ENCODE peak calls at places on chromosomes 16 and 17, in five cellular contexts. One of them, this sample, is unnamed.

GRCh38 chr17:44030482-44030881 is 15.7 kb upstream of the TMEM101 start:
- DNase-seq in right atrium auricular region: no peak
- DNase-seq in prostate gland: no peak
- DNase-seq in MM.1S: no peak
- DNase-seq in H9: no peak
- DNase-seq in this sample: no peak

GRCh38 chr17:77366558-77367245 is 225.9 kb downstream of the SEC14L1 start:
- DNase-seq in right atrium auricular region: no peak
- DNase-seq in prostate gland: no peak
- DNase-seq in MM.1S: peak; percentile 83
- DNase-seq in H9: no peak
- DNase-seq in this sample: no peak

GRCh38 chr16:53518550-53519416 is 15.8 kb upstream of the AKTIP start:
- DNase-seq in right atrium auricular region: peak; percentile 80
- DNase-seq in prostate gland: no peak
- DNase-seq in MM.1S: peak; percentile 96
- DNase-seq in H9: no peak
- DNase-seq in this sample: no peak

GRCh38 chr17:40779181-40779909 is 3.0 kb downstream of the KRT27 start:
- DNase-seq in right atrium auricular region: no peak
- DNase-seq in prostate gland: no peak
- DNase-seq in MM.1S: no peak
- DNase-seq in H9: peak; percentile 56
- DNase-seq in this sample: peak; percentile 80

GRCh38 chr16:21222495-21223337 is 10.8 kb upstream of the ANKS4B start:
- DNase-seq in right atrium auricular region: no peak
- DNase-seq in prostate gland: no peak
- DNase-seq in MM.1S: no peak
- DNase-seq in H9: no peak
- DNase-seq in this sample: no peak

GRCh38 chr17:12624221-12624620 is 41.5 kb upstream of the MYOCD start:
- DNase-seq in right atrium auricular region: no peak
- DNase-seq in prostate gland: no peak
- DNase-seq in MM.1S: no peak
- DNase-seq in H9: no peak
- DNase-seq in this sample: no peak

GRCh38 chr16:19005561-19006445 is 22.1 kb downstream of the TMC7 start:
- DNase-seq in right atrium auricular region: no peak
- DNase-seq in prostate gland: no peak
- DNase-seq in MM.1S: no peak
- DNase-seq in H9: peak; percentile 46
- DNase-seq in this sample: no peak

GRCh38 chr17:56598471-56598870 is 5.0 kb downstream of the NOG start:
- DNase-seq in right atrium auricular region: no peak
- DNase-seq in prostate gland: no peak
- DNase-seq in MM.1S: no peak
- DNase-seq in H9: no peak
- DNase-seq in this sample: no peak

GRCh38 chr16:55189179-55189578 is 134.8 kb upstream of the IRX6 start:
- DNase-seq in right atrium auricular region: no peak
- DNase-seq in prostate gland: no peak
- DNase-seq in MM.1S: no peak
- DNase-seq in H9: no peak
- DNase-seq in this sample: no peak

GRCh38 chr16:78955206-78955605 is 645.3 kb downstream of the MAF start:
- DNase-seq in right atrium auricular region: no peak
- DNase-seq in prostate gland: no peak
- DNase-seq in MM.1S: peak; percentile 9
- DNase-seq in H9: no peak
- DNase-seq in this sample: no peak

GRCh38 chr16:6684076-6684673 is 648.5 kb upstream of the RBFOX1 start:
- DNase-seq in right atrium auricular region: no peak
- DNase-seq in prostate gland: peak; percentile 10
- DNase-seq in MM.1S: no peak
- DNase-seq in H9: no peak
- DNase-seq in this sample: no peak

GRCh38 chr16:63922563-63922962 is 1199.3 kb downstream of the CDH11 start:
- DNase-seq in right atrium auricular region: no peak
- DNase-seq in prostate gland: no peak
- DNase-seq in MM.1S: no peak
- DNase-seq in H9: no peak
- DNase-seq in this sample: no peak

GRCh38 chr17:78357177-78357586 is 2.7 kb downstream of the SOCS3 start:
- DNase-seq in right atrium auricular region: no peak
- DNase-seq in prostate gland: no peak
- DNase-seq in MM.1S: no peak
- DNase-seq in H9: peak; percentile 56
- DNase-seq in this sample: peak; percentile 66

GRCh38 chr16:68732741-68733399 is 4.2 kb upstream of the CDH1 start:
- DNase-seq in right atrium auricular region: no peak
- DNase-seq in prostate gland: no peak
- DNase-seq in MM.1S: no peak
- DNase-seq in H9: no peak
- DNase-seq in this sample: no peak

GRCh38 chr17:65332375-65332774 is 195.2 kb downstream of the RGS9 start:
- DNase-seq in right atrium auricular region: no peak
- DNase-seq in prostate gland: no peak
- DNase-seq in MM.1S: no peak
- DNase-seq in H9: no peak
- DNase-seq in this sample: no peak

GRCh38 chr17:4931974-4932373 is at the start of gene GP1BA:
- DNase-seq in right atrium auricular region: no peak
- DNase-seq in prostate gland: no peak
- DNase-seq in MM.1S: no peak
- DNase-seq in H9: no peak
- DNase-seq in this sample: no peak

GRCh38 chr17:77769762-77770161 is 188.7 kb upstream of the TNRC6C start:
- DNase-seq in right atrium auricular region: no peak
- DNase-seq in prostate gland: no peak
- DNase-seq in MM.1S: no peak
- DNase-seq in H9: no peak
- DNase-seq in this sample: no peak

GRCh38 chr17:47720754-47721533 is 12.1 kb upstream of the TBX21 start:
- DNase-seq in right atrium auricular region: no peak
- DNase-seq in prostate gland: peak; percentile 14
- DNase-seq in MM.1S: no peak
- DNase-seq in H9: peak; percentile 74
- DNase-seq in this sample: no peak

GRCh38 chr16:15993946-15994665 is 44.7 kb downstream of the ABCC1 start:
- DNase-seq in right atrium auricular region: peak; percentile 77
- DNase-seq in prostate gland: no peak
- DNase-seq in MM.1S: no peak
- DNase-seq in H9: no peak
- DNase-seq in this sample: no peak

GRCh38 chr17:33522623-33523022 is 229.5 kb upstream of the ASIC2 start:
- DNase-seq in right atrium auricular region: no peak
- DNase-seq in prostate gland: no peak
- DNase-seq in MM.1S: no peak
- DNase-seq in H9: peak; percentile 71
- DNase-seq in this sample: no peak

GRCh38 chr17:33523577-33523981 is 230.5 kb upstream of the ASIC2 start:
- DNase-seq in right atrium auricular region: no peak
- DNase-seq in prostate gland: no peak
- DNase-seq in MM.1S: no peak
- DNase-seq in H9: no peak
- DNase-seq in this sample: no peak

GRCh38 chr17:33526753-33527152 is 233.7 kb upstream of the ASIC2 start:
- DNase-seq in right atrium auricular region: no peak
- DNase-seq in prostate gland: no peak
- DNase-seq in MM.1S: no peak
- DNase-seq in H9: no peak
- DNase-seq in this sample: no peak

GRCh38 chr17:33531311-33531710 is 238.2 kb upstream of the ASIC2 start:
- DNase-seq in right atrium auricular region: no peak
- DNase-seq in prostate gland: no peak
- DNase-seq in MM.1S: no peak
- DNase-seq in H9: no peak
- DNase-seq in this sample: no peak

DNA sequence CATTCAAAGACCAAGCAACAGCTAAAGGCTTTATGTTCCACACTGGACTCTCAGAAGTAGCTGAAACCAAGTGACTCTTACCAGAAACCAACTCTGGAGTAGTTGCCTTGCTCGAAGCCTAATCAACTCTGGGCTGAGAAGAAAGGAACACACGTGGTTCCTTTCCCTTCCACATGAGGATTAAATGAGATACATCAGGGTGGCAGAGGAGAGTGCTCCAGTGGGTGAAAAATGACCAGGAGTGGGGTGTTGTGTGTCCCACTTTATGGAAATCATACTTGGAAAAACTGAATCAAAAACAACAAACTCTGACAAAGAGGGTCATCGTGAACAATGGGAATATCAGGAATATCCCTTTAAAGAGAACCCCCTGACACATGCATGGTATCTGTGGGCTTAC is 234.2 kb upstream of the ASIC2 start:
- DNase-seq in right atrium auricular region: no peak
- DNase-seq in prostate gland: no peak
- DNase-seq in MM.1S: no peak
- DNase-seq in H9: no peak
- DNase-seq in this sample: no peak
- H3K27ac ChIP-seq in right atrium auricular region: no peak overlapping the region
- H3K27ac ChIP-seq in prostate gland: no peak overlapping the region
- H3K27ac ChIP-seq in MM.1S: no peak overlapping the region
- H3K27ac ChIP-seq in H9: no peak overlapping the region
- H3K27ac ChIP-seq in this sample: no peak overlapping the region

GRCh38 chr16:74031551-74031950 is 265.1 kb upstream of the PSMD7 start:
- DNase-seq in right atrium auricular region: no peak
- DNase-seq in prostate gland: no peak
- DNase-seq in MM.1S: no peak
- DNase-seq in H9: no peak
- DNase-seq in this sample: no peak

GRCh38 chr16:74024997-74025396 is 271.6 kb upstream of the PSMD7 start:
- DNase-seq in right atrium auricular region: no peak
- DNase-seq in prostate gland: no peak
- DNase-seq in MM.1S: no peak
- DNase-seq in H9: no peak
- DNase-seq in this sample: no peak

GRCh38 chr16:74026373-74027281 is 270.0 kb upstream of the PSMD7 start:
- DNase-seq in right atrium auricular region: no peak
- DNase-seq in prostate gland: no peak
- DNase-seq in MM.1S: no peak
- DNase-seq in H9: peak; percentile 71
- DNase-seq in this sample: no peak

GRCh38 chr16:74030000-74030399 is 266.6 kb upstream of the PSMD7 start:
- DNase-seq in right atrium auricular region: no peak
- DNase-seq in prostate gland: no peak
- DNase-seq in MM.1S: no peak
- DNase-seq in H9: no peak
- DNase-seq in this sample: no peak

GRCh38 chr16:74029122-74029805 is 267.4 kb upstream of the PSMD7 start:
- DNase-seq in right atrium auricular region: no peak
- DNase-seq in prostate gland: no peak
- DNase-seq in MM.1S: no peak
- DNase-seq in H9: no peak
- DNase-seq in this sample: no peak
- H3K4me1 ChIP-seq in right atrium auricular region: no peaks in the 10 kb centered on the region
- H3K4me1 ChIP-seq in prostate gland: no peaks in the 10 kb centered on the region
- H3K4me1 ChIP-seq in MM.1S: no peaks in the 10 kb centered on the region
- H3K4me1 ChIP-seq in H9: peaks cover 21% of the 10 kb centered on the region
- H3K4me1 ChIP-seq in this sample: no peaks in the 10 kb centered on the region

GRCh38 chr16:74034862-74035261 is 261.8 kb upstream of the PSMD7 start:
- DNase-seq in right atrium auricular region: no peak
- DNase-seq in prostate gland: no peak
- DNase-seq in MM.1S: no peak
- DNase-seq in H9: no peak
- DNase-seq in this sample: no peak

DNA sequence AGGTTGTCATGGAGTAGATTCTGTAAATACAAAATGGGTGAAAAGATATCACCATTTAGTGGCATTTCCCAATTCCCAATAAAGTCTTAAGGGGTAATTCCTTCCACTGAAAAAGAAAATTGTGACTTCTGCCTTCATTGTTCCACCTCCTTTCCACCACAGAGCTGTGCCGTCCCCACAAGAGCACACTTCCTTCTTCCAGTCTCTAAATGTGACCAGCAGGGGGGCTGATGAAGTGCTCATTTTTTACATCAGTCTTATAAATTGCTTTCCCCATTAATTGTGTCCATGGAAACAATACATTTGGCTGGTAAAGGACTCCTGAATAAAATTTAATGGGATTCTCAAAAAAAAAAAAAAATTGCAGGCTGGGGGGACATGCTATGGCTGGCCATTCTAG is 260.8 kb upstream of the PSMD7 start:
- DNase-seq in right atrium auricular region: no peak
- DNase-seq in prostate gland: no peak
- DNase-seq in MM.1S: no peak
- DNase-seq in H9: no peak
- DNase-seq in this sample: no peak
- TF ChIP-seq CTCF in right atrium auricular region: no peak
- TF ChIP-seq CTCF in prostate gland: no peak
- TF ChIP-seq CTCF in MM.1S: no peak
- TF ChIP-seq CTCF in H9: peak; percentile 52
- TF ChIP-seq CTCF in this sample: no peak

DNA sequence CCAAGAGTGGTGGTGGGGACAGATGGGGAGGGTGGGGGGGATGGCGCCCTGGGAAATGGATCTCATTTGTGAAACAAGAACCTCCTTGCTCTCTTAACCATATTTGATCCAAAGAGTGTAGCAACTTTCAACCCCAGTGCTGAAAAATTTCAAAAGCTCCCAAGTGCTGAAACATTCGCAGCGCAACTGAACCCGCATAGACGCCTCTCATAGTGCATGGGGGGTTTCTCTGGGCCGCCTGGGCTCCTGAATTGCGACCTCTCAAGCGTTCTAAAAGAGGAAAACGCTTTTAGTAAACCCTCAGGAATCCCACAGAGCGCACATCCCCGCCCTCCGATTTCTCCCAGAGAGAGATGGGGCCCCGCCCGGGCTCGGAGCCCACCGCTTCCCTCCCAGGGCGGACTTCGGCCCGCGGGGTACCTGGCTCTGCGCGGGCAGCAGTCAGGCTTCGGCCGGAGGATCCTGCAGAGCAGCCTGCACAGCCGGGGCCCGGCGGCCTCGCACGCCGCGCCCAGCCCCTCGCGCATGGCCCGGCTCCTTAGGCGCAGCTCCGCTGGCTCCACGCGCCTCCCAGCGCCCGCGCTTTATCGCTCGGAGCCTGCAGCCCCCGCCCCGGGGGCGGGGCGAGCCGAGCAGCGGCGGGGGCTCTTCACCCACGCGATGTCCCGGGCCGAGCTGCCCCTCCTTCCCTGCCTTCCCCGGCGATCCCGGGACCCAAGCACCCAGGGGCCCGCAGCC is 7.0 kb downstream of the NOS2 start:
- DNase-seq in right atrium auricular region: no peak
- DNase-seq in prostate gland: no peak
- DNase-seq in MM.1S: no peak
- DNase-seq in H9: peak; percentile 52
- DNase-seq in this sample: peak; percentile 24
- H3K27ac ChIP-seq in right atrium auricular region: no peak overlapping the region
- H3K27ac ChIP-seq in prostate gland: no peak overlapping the region
- H3K27ac ChIP-seq in MM.1S: no peak overlapping the region
- H3K27ac ChIP-seq in H9: no peak overlapping the region
- H3K27ac ChIP-seq in this sample: no peak overlapping the region

This sample was measured in lower lobe of right lung.